ENCODE peak calls at places on chromosomes 13 and 19, in four cellular contexts. K, C, M and Y are unnamed samples.

GRCh38 chr19:16025108-16026101 is 50.9 kb upstream of the TPM4 start:
- DNase-seq in K (peak; percentile 61), C (no peak), M (peak; percentile 60), Y (no peak)

GRCh38 chr13:50910483-50910805 is 853 bp downstream of the RNASEH2B start:
- DNase-seq in K (peak; percentile 29), M (peak; percentile 55), C (no peak), Y (no peak)

GRCh38 chr13:72959643-72960042 is 99.2 kb upstream of the KLF5 start:
- DNase-seq in M (no peak), C (no peak), K (no peak), Y (no peak)

GRCh38 chr13:72639377-72639776 is 88.1 kb downstream of the MZT1 start:
- DNase-seq in C (no peak), M (no peak), K (no peak), Y (no peak)

GRCh38 chr13:21330126-21330861 is 128.8 kb downstream of the ZDHHC20 start:
- DNase-seq in C (no peak), K (no peak), M (no peak), Y (peak; percentile 60)

GRCh38 chr13:107216046-107216715 is 648.2 kb upstream of the ARGLU1 start:
- DNase-seq in K (no peak), M (no peak), C (no peak), Y (no peak)

GRCh38 chr13:47139519-47139918 is 242.7 kb upstream of the HTR2A start:
- DNase-seq in M (no peak), C (no peak), K (no peak), Y (no peak)

GRCh38 chr13:106533101-106533939 is 2.1 kb downstream of the EFNB2 start:
- DNase-seq in C (no peak), K (peak; percentile 21), M (no peak), Y (no peak)

GRCh38 chr19:16015805-16016173 is 60.5 kb upstream of the TPM4 start:
- DNase-seq in C (no peak), M (no peak), K (no peak), Y (no peak)

GRCh38 chr19:42634409-42635232 is 39.9 kb upstream of the CEACAM8 start:
- DNase-seq in C (no peak), K (peak; percentile 32), M (peak; percentile 63), Y (no peak)

GRCh38 chr19:48372904-48373303 is 8.7 kb downstream of the SYNGR4 start:
- DNase-seq in K (no peak), M (no peak), C (no peak), Y (no peak)

GRCh38 chr13:57630661-57631606 is 610 bp upstream of the PCDH17 start:
- DNase-seq in C (no peak), K (no peak), M (no peak), Y (no peak)

GRCh38 chr19:38255759-38256052 is 468 bp downstream of the PPP1R14A start:
- DNase-seq in C (no peak), M (no peak), K (no peak), Y (no peak)

GRCh38 chr13:42696191-42696590 is 85.2 kb upstream of the FAM216B start:
- DNase-seq in M (no peak), K (no peak), C (no peak), Y (no peak)

GRCh38 chr19:43525836-43526771 is 897 bp downstream of the ETHE1 start:
- DNase-seq in M (no peak), C (no peak), K (no peak), Y (no peak)

GRCh38 chr13:30832845-30833332 is 73.2 kb upstream of the MEDAG start:
- DNase-seq in K (peak; percentile 97), M (peak; percentile 46), C (peak; percentile 9), Y (no peak)

GRCh38 chr13:66205807-66206206 is 1024.3 kb downstream of the PCDH9 start:
- DNase-seq in M (no peak), C (no peak), K (no peak), Y (no peak)

GRCh38 chr13:47454986-47455385 is 546.1 kb downstream of the SUCLA2 start:
- DNase-seq in C (no peak), K (no peak), M (no peak), Y (no peak)

GRCh38 chr13:107450931-107451330 is 764.4 kb downstream of the LIG4 start:
- DNase-seq in M (no peak), K (no peak), C (no peak), Y (no peak)

GRCh38 chr19:12260861-12261260 is 33.8 kb downstream of the ZNF44 start:
- DNase-seq in M (no peak), C (no peak), K (no peak), Y (no peak)

GRCh38 chr13:112078879-112079526 is 12.1 kb downstream of the SOX1 start:
- DNase-seq in M (no peak), K (no peak), C (no peak), Y (no peak)

GRCh38 chr13:59356607-59357006 is 807.1 kb downstream of the DIAPH3 start:
- DNase-seq in M (peak; percentile 18), K (no peak), C (no peak), Y (no peak)

GRCh38 chr19:53467138-53467502 is 413 bp upstream of the ZNF813 start:
- DNase-seq in C (no peak), K (no peak), M (peak; percentile 5), Y (no peak)

GRCh38 chr19:45712699-45713067 is 18.0 kb downstream of the FBXO46 start:
- DNase-seq in M (no peak), K (no peak), C (no peak), Y (no peak)

GRCh38 chr13:50107205-50107604 is 92.0 kb downstream of the KCNRG start:
- DNase-seq in M (no peak), C (no peak), K (no peak), Y (no peak)

GRCh38 chr13:44259045-44260042 is 114.3 kb upstream of the SERP2 start:
- DNase-seq in K (no peak), M (peak; percentile 70), C (no peak), Y (peak; percentile 47)

GRCh38 chr13:46321494-46322225 is 65.4 kb downstream of the RUBCNL start:
- DNase-seq in M (peak; percentile 68), C (peak; percentile 9), K (peak; percentile 18), Y (peak; percentile 24)

GRCh38 chr19:29478578-29479565 is 46.9 kb upstream of the VSTM2B start:
- DNase-seq in C (peak; percentile 69), K (peak; percentile 13), M (peak; percentile 56), Y (no peak)

GRCh38 chr13:50644081-50644871 is 199.2 kb downstream of the DLEU7 start:
- DNase-seq in C (no peak), K (peak; percentile 2), M (no peak), Y (no peak)

GRCh38 chr13:111929036-111929616 is 137.8 kb upstream of the SOX1 start:
- DNase-seq in C (no peak), M (no peak), K (no peak), Y (no peak)

GRCh38 chr13:45786293-45786920 is 65.1 kb downstream of the SIAH3 start:
- DNase-seq in C (no peak), K (no peak), M (no peak), Y (no peak)

GRCh38 chr19:2426661-2427322 is 594 bp downstream of the TIMM13 start:
- DNase-seq in M (peak; percentile 82), C (no peak), K (peak; percentile 64), Y (no peak)

GRCh38 chr19:2427323-2428026 is at the start of gene TIMM13:
- DNase-seq in K (peak; percentile 94), C (peak; percentile 95), M (peak; percentile 98), Y (peak; percentile 84)

GRCh38 chr19:2429917-2430570 is 2.7 kb upstream of the TIMM13 start:
- DNase-seq in M (no peak), K (no peak), C (no peak), Y (no peak)

GRCh38 chr19:2428756-2429711 is 1.6 kb upstream of the TIMM13 start:
- DNase-seq in C (no peak), K (no peak), M (no peak), Y (no peak)

GRCh38 chr19:2428027-2428690 is 773 bp upstream of the TIMM13 start:
- DNase-seq in K (no peak), C (no peak), M (peak; percentile 54), Y (no peak)
- TF ChIP-seq HDAC6 in K (no peak), C (no peak), M (no peak), Y (no peak)

DNA sequence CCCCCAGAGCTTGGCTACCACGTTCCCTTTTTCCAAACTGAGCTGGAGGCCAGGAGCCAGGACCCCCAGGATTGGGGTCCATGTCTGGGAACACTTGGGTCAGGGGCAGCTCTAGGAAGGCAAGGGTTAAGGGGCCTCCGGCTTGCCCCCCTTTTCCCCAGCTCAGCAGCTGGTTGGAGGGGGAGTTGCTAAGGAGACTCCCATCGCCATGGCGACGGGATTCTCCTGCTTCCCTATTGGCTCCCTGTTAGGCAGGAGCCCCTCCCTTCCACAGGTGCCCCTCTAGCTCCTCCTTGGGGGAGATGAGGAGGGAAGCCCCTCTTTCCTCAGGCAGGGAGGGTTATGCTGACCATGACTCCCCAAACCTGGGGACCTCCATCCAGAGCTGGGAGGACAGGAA is 33.9 kb downstream of the PDE4A start:
- DNase-seq in K (no peak), C (peak; percentile 56), M (peak; percentile 55), Y (no peak)
- TF ChIP-seq HDAC6 in K (no peak), C (no peak), M (no peak), Y (no peak)

GRCh38 chr13:80070024-80070703 is 270.8 kb downstream of the SPRY2 start:
- DNase-seq in C (peak; percentile 7), M (no peak), K (no peak), Y (no peak)

GRCh38 chr13:80069374-80069773 is 271.6 kb downstream of the SPRY2 start:
- DNase-seq in K (no peak), C (no peak), M (no peak), Y (no peak)

GRCh38 chr13:80074811-80075210 is 266.1 kb downstream of the SPRY2 start:
- DNase-seq in M (no peak), K (no peak), C (no peak), Y (no peak)

GRCh38 chr13:80074143-80074752 is 266.7 kb downstream of the SPRY2 start:
- DNase-seq in K (no peak), C (no peak), M (no peak), Y (no peak)

DNA sequence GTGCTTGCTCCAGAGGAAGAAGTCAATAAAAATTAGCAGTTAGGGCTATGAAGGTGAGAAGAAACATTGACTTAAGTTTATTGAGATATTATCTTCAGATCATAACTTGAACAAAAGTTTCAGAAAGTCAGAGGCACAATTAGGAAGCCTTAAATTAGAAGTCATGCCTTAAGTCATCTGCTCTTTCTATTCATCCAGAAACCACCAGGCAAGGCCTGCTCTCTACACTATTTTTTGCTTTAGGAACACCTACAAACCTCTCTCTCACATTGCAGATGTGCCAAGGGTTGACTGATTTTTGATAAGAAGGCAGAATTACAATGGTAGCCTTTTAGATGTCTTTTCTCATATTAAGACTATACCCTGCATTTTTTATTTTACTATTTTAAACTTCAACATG is 268.7 kb downstream of the SPRY2 start:
- DNase-seq in C (no peak), M (no peak), K (no peak), Y (no peak)
- TF ChIP-seq HDAC6 in C (no peak), M (no peak), K (no peak), Y (no peak)

DNA sequence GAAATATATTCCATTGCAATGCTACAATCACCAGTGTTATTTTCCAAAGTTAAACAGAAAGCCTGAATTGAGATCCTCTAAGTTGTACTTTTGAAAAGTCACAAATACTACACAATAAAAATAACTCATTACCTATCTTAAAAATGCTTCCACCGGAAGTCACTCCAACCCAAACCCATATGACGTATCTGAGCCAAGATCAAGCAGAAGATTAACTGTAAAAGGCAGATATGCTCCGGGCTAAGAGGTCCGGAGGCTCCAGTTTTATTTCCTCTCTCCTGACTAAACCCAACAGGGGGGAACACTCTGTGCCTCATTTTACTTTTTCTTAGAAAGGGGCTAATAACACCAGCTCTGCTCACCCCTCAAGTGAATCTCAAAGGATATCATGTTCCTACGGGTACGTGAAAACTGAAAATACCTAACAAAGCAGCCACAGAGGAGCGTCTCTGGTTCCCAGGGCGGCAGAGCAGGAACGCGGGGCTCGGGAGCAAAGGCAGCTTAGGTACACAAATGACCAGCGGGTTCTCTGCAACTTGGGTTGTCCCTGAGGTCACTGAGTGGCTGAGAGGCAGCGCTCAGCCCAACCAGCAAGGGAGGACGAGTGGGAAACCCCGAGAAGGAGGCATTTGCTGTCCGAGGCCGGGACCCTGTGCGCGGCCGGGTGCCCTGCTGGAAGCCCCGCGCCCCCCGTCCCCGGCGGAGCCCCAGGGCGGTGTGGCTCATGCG is 752 bp downstream of the RAB20 start:
- DNase-seq in M (peak; percentile 44), C (no peak), K (peak; percentile 49), Y (no peak)
- TF ChIP-seq HDAC6 in M (no peak), C (no peak), K (no peak), Y (no peak)